ENCODE peak calls at places on chromosomes 13 and 19, in four cellular contexts. One of them, this sample, is unnamed.

GRCh38 chr19:3508771-3509535 is 2.8 kb downstream of the FZR1 start:
- DNase-seq in mesothelial cell of epicardium: no peak
- DNase-seq in Caco-2: no peak
- DNase-seq in caudate nucleus: no peak
- DNase-seq in this sample: no peak

GRCh38 chr19:33227870-33228599 is 2.4 kb upstream of the SLC7A10 start:
- DNase-seq in mesothelial cell of epicardium: no peak
- DNase-seq in Caco-2: no peak
- DNase-seq in caudate nucleus: no peak
- DNase-seq in this sample: no peak

GRCh38 chr19:32691952-32692726 is 518 bp downstream of the NUDT19 start:
- DNase-seq in caudate nucleus: peak; percentile 53
- DNase-seq in Caco-2: peak; percentile 75
- DNase-seq in mesothelial cell of epicardium: peak; percentile 60
- DNase-seq in this sample: peak; percentile 56

GRCh38 chr19:40763963-40764362 is 11.4 kb upstream of the MIA start:
- DNase-seq in Caco-2: no peak
- DNase-seq in caudate nucleus: no peak
- DNase-seq in mesothelial cell of epicardium: no peak
- DNase-seq in this sample: no peak

GRCh38 chr13:50386527-50387123 is 371.4 kb downstream of the KCNRG start:
- DNase-seq in Caco-2: no peak
- DNase-seq in mesothelial cell of epicardium: no peak
- DNase-seq in caudate nucleus: no peak
- DNase-seq in this sample: no peak

GRCh38 chr13:110913911-110914292 is 967 bp downstream of the ANKRD10 start:
- DNase-seq in Caco-2: no peak
- DNase-seq in caudate nucleus: no peak
- DNase-seq in mesothelial cell of epicardium: no peak
- DNase-seq in this sample: peak; percentile 24

GRCh38 chr19:11872624-11873023 is 15.0 kb upstream of the ZNF69 start:
- DNase-seq in Caco-2: no peak
- DNase-seq in caudate nucleus: no peak
- DNase-seq in mesothelial cell of epicardium: no peak
- DNase-seq in this sample: no peak

GRCh38 chr19:42433503-42434260 is 6.5 kb upstream of the LIPE start:
- DNase-seq in Caco-2: peak; percentile 92
- DNase-seq in caudate nucleus: peak; percentile 25
- DNase-seq in mesothelial cell of epicardium: no peak
- DNase-seq in this sample: peak; percentile 92

GRCh38 chr19:4067396-4068057 is 828 bp upstream of the ZBTB7A start:
- DNase-seq in caudate nucleus: no peak
- DNase-seq in Caco-2: no peak
- DNase-seq in mesothelial cell of epicardium: no peak
- DNase-seq in this sample: no peak

GRCh38 chr19:39802958-39803357 is 24.3 kb downstream of the LEUTX start:
- DNase-seq in mesothelial cell of epicardium: no peak
- DNase-seq in Caco-2: no peak
- DNase-seq in caudate nucleus: peak; percentile 8
- DNase-seq in this sample: no peak

GRCh38 chr19:16661480-16662034 is 618 bp downstream of the TMEM38A start:
- DNase-seq in mesothelial cell of epicardium: no peak
- DNase-seq in Caco-2: peak; percentile 14
- DNase-seq in caudate nucleus: peak; percentile 32
- DNase-seq in this sample: peak; percentile 84

GRCh38 chr13:72144625-72145024 is 277.6 kb upstream of the DACH1 start:
- DNase-seq in caudate nucleus: no peak
- DNase-seq in mesothelial cell of epicardium: no peak
- DNase-seq in Caco-2: no peak
- DNase-seq in this sample: no peak

GRCh38 chr13:113029487-113030258 is 60.7 kb downstream of the MCF2L start:
- DNase-seq in caudate nucleus: no peak
- DNase-seq in mesothelial cell of epicardium: peak; percentile 83
- DNase-seq in Caco-2: peak; percentile 87
- DNase-seq in this sample: no peak

GRCh38 chr13:76285463-76285862 is 600.7 kb downstream of the KCTD12 start:
- DNase-seq in caudate nucleus: no peak
- DNase-seq in mesothelial cell of epicardium: no peak
- DNase-seq in Caco-2: no peak
- DNase-seq in this sample: no peak

GRCh38 chr19:1007399-1007745 is 7.2 kb downstream of the GRIN3B start:
- DNase-seq in caudate nucleus: no peak
- DNase-seq in Caco-2: no peak
- DNase-seq in mesothelial cell of epicardium: no peak
- DNase-seq in this sample: no peak

GRCh38 chr13:94251801-94252200 is 227.7 kb downstream of the DCT start:
- DNase-seq in mesothelial cell of epicardium: no peak
- DNase-seq in Caco-2: no peak
- DNase-seq in caudate nucleus: no peak
- DNase-seq in this sample: no peak

GRCh38 chr19:15265849-15266248 is 33.6 kb upstream of the EPHX3 start:
- DNase-seq in mesothelial cell of epicardium: no peak
- DNase-seq in caudate nucleus: peak; percentile 88
- DNase-seq in Caco-2: no peak
- DNase-seq in this sample: peak; percentile 88

GRCh38 chr19:3062165-3063105 is at the start of gene TLE5:
- DNase-seq in caudate nucleus: peak; percentile 32
- DNase-seq in Caco-2: peak; percentile 66
- DNase-seq in mesothelial cell of epicardium: peak; percentile 57
- DNase-seq in this sample: peak; percentile 89